ENCODE peak calls at places on chromosomes 3 and 15, in five cellular contexts. One of them, this sample, is unnamed.

GRCh38 chr3:140924097-140924873 is 17.4 kb upstream of the SLC25A36 start:
- DNase-seq in K562: no peak
- DNase-seq in HepG2: no peak
- DNase-seq in WTC11: no peak
- DNase-seq in H1: no peak
- DNase-seq in this sample: no peak

GRCh38 chr15:86236721-86237121 is 157.1 kb downstream of the AGBL1 start:
- DNase-seq in HepG2: no peak
- DNase-seq in K562: no peak
- DNase-seq in H1: peak
- DNase-seq in WTC11: peak
- DNase-seq in this sample: no peak

GRCh38 chr3:148953094-148953493 is 38.2 kb upstream of the GYG1 start:
- DNase-seq in H1: no peak
- DNase-seq in HepG2: no peak
- DNase-seq in WTC11: no peak
- DNase-seq in K562: no peak
- DNase-seq in this sample: no peak

GRCh38 chr15:68822818-68823217 is 2.1 kb upstream of the ANP32A start:
- DNase-seq in H1: no peak
- DNase-seq in K562: no peak
- DNase-seq in HepG2: no peak
- DNase-seq in WTC11: no peak
- DNase-seq in this sample: no peak

GRCh38 chr3:106817706-106818105 is 559.5 kb upstream of the CCDC54 start:
- DNase-seq in H1: no peak
- DNase-seq in HepG2: no peak
- DNase-seq in WTC11: no peak
- DNase-seq in K562: no peak
- DNase-seq in this sample: no peak

GRCh38 chr3:30426319-30426993 is 179.9 kb upstream of the TGFBR2 start:
- DNase-seq in HepG2: no peak
- DNase-seq in WTC11: no peak
- DNase-seq in H1: no peak
- DNase-seq in K562: no peak
- DNase-seq in this sample: no peak

GRCh38 chr3:62951037-62951613 is 75.9 kb upstream of the CADPS start:
- DNase-seq in WTC11: peak
- DNase-seq in H1: peak
- DNase-seq in K562: no peak
- DNase-seq in HepG2: no peak
- DNase-seq in this sample: no peak

GRCh38 chr3:170992854-170993253 is 33.7 kb downstream of the SLC2A2 start:
- DNase-seq in H1: no peak
- DNase-seq in WTC11: no peak
- DNase-seq in K562: no peak
- DNase-seq in HepG2: no peak
- DNase-seq in this sample: no peak

GRCh38 chr15:45499426-45499825 is 23.1 kb downstream of the SLC30A4 start:
- DNase-seq in H1: no peak
- DNase-seq in K562: no peak
- DNase-seq in HepG2: no peak
- DNase-seq in WTC11: no peak
- DNase-seq in this sample: no peak

GRCh38 chr3:138114431-138114918 is 933 bp downstream of the DZIP1L start:
- DNase-seq in HepG2: peak
- DNase-seq in K562: no peak
- DNase-seq in H1: peak
- DNase-seq in WTC11: peak
- DNase-seq in this sample: peak

GRCh38 chr3:156581954-156582353 is 27.0 kb upstream of the SSR3 start:
- DNase-seq in K562: no peak
- DNase-seq in HepG2: no peak
- DNase-seq in WTC11: no peak
- DNase-seq in H1: no peak
- DNase-seq in this sample: no peak

GRCh38 chr3:170033489-170033888 is 4.3 kb upstream of the GPR160 start:
- DNase-seq in WTC11: no peak
- DNase-seq in HepG2: no peak
- DNase-seq in H1: no peak
- DNase-seq in K562: no peak
- DNase-seq in this sample: peak

GRCh38 chr3:25610779-25611178 is 53.9 kb downstream of the TOP2B start:
- DNase-seq in K562: no peak
- DNase-seq in H1: no peak
- DNase-seq in WTC11: no peak
- DNase-seq in HepG2: no peak
- DNase-seq in this sample: no peak
- TF ChIP-seq JUN in K562: no peak
- TF ChIP-seq JUN in H1: no peak
- TF ChIP-seq JUN in WTC11: no peak
- TF ChIP-seq JUN in HepG2: no peak
- TF ChIP-seq JUN in this sample: no peak

DNA sequence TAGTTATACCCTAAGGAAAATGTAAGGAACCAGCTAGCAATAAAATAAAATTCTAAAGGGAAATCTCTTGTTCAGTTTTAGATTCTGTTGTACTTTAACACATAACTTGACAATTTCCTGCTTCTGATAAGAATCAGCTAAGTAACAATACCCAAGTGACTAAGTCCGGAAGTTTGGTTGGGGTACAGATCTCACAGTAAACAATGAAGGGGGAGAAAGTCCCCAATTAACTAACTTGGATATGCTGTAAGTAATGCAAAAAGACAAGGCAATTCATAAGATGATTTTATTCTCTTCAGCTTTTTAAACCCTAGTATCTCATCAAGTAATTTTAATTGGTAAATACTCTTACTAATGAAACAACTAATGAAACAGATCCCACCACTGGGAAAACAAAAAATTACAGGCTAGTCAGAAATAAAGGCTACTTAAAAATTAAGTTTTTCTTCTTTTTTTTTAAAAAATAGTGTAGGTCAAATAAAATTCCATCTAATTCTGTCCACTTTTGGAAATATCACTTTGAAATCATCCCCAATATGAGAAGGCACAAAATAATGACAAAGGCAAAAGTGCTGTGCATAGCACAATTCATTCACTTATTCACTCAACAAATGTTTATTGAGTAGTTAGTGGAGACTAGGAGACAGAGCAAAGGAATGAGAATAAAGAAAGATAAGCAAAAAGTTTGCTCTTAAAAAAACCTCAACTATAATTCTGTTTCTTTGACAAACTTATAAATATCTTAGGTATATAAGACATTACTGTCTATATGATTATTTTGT is 37.8 kb upstream of the IL20RB start:
- DNase-seq in H1: no peak
- DNase-seq in K562: no peak
- DNase-seq in HepG2: no peak
- DNase-seq in WTC11: no peak
- DNase-seq in this sample: no peak
- TF ChIP-seq JUN in H1: no peak
- TF ChIP-seq JUN in K562: no peak
- TF ChIP-seq JUN in HepG2: no peak
- TF ChIP-seq JUN in WTC11: no peak
- TF ChIP-seq JUN in this sample: no peak

GRCh38 chr3:40313975-40314860 is 4.7 kb downstream of the EIF1B start:
- DNase-seq in HepG2: peak
- DNase-seq in WTC11: no peak
- DNase-seq in K562: no peak
- DNase-seq in H1: no peak
- DNase-seq in this sample: no peak

GRCh38 chr3:40312661-40313226 is 3.2 kb downstream of the EIF1B start:
- DNase-seq in K562: peak
- DNase-seq in H1: no peak
- DNase-seq in HepG2: no peak
- DNase-seq in WTC11: no peak
- DNase-seq in this sample: no peak

GRCh38 chr3:40321818-40322217 is 12.3 kb downstream of the EIF1B start:
- DNase-seq in WTC11: no peak
- DNase-seq in HepG2: no peak
- DNase-seq in H1: no peak
- DNase-seq in K562: no peak
- DNase-seq in this sample: no peak

DNA sequence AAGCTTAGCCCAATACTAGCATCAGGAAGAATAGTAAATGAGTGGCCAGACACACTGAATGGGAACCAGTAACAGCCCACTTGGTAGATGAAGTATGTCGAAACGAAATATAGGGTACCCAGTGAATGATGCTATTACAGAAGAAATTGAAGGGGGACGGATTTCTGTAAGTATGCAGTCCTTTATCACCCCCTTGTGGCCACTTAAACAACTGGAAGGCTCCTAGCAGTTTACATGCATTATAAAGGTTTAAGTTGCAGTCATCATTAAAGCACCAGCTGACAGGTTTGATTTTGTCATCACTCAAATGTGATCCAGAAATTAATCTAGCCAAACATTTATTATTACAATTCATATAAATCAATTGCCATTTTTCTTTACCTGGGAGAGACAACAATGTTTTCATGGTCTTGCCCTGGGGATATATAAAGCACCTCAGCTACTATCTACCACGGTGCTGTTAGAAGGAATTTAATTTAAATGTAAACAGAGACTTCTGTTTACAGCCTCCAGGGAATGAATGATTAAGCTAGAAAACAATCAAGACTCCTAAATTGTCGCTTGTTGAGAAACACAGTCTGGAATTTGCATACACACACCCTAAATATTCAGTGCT is 7.7 kb downstream of the EIF1B start:
- DNase-seq in WTC11: no peak
- DNase-seq in K562: peak
- DNase-seq in HepG2: peak
- DNase-seq in H1: no peak
- DNase-seq in this sample: peak
- TF ChIP-seq JUN in WTC11: no peak
- TF ChIP-seq JUN in K562: no peak
- TF ChIP-seq JUN in HepG2: no peak
- TF ChIP-seq JUN in H1: no peak
- TF ChIP-seq JUN in this sample: no peak

GRCh38 chr15:64164436-64164835 is 1.6 kb upstream of the PPIB start:
- DNase-seq in H1: no peak
- DNase-seq in HepG2: no peak
- DNase-seq in WTC11: no peak
- DNase-seq in K562: no peak
- DNase-seq in this sample: no peak
- TF ChIP-seq JUN in H1: no peak
- TF ChIP-seq JUN in HepG2: no peak
- TF ChIP-seq JUN in WTC11: no peak
- TF ChIP-seq JUN in K562: no peak
- TF ChIP-seq JUN in this sample: no peak

GRCh38 chr3:51357856-51358255 is 27.2 kb upstream of the MANF start:
- DNase-seq in K562: no peak
- DNase-seq in HepG2: no peak
- DNase-seq in H1: no peak
- DNase-seq in WTC11: no peak
- DNase-seq in this sample: no peak

GRCh38 chr3:51360806-51361205 is 24.3 kb upstream of the MANF start:
- DNase-seq in HepG2: no peak
- DNase-seq in H1: no peak
- DNase-seq in WTC11: no peak
- DNase-seq in K562: no peak
- DNase-seq in this sample: no peak

GRCh38 chr3:51361746-51362145 is 23.3 kb upstream of the MANF start:
- DNase-seq in HepG2: no peak
- DNase-seq in H1: no peak
- DNase-seq in K562: no peak
- DNase-seq in WTC11: no peak
- DNase-seq in this sample: no peak

GRCh38 chr3:51355891-51356578 is 29.1 kb upstream of the MANF start:
- DNase-seq in H1: no peak
- DNase-seq in WTC11: no peak
- DNase-seq in K562: no peak
- DNase-seq in HepG2: no peak
- DNase-seq in this sample: no peak

GRCh38 chr3:51358981-51359380 is 26.1 kb upstream of the MANF start:
- DNase-seq in K562: no peak
- DNase-seq in WTC11: no peak
- DNase-seq in H1: no peak
- DNase-seq in HepG2: no peak
- DNase-seq in this sample: no peak
- TF ChIP-seq JUN in K562: no peak
- TF ChIP-seq JUN in WTC11: no peak
- TF ChIP-seq JUN in H1: no peak
- TF ChIP-seq JUN in HepG2: no peak
- TF ChIP-seq JUN in this sample: no peak

This sample was measured in A549.